ENCODE peak calls at places on chromosome 19, in ten cellular contexts. P is WTC11, D is fibroblast of lung, W is cardiac muscle cell, C is fibroblast of mammary gland, J is H9, Q is mucosa of descending colon, L is heart left ventricle, B is ovary, H is astrocyte of the cerebellum. E is an unnamed sample.

GRCh38 chr19:31448221-31448657 is 99.0 kb upstream of the TSHZ3 start:
- DNase-seq in Q (peak), D (peak), W (peak), B (peak), L (peak), J (no peak), C (peak), H (no peak), P (no peak), E (peak)

GRCh38 chr19:46390121-46390858 is 23.1 kb downstream of the CCDC8 start:
- DNase-seq in W (no peak), L (peak), B (no peak), Q (no peak), P (no peak), D (no peak), J (no peak), C (no peak), H (no peak), E (no peak)

GRCh38 chr19:17385878-17386611 is 8.0 kb downstream of the CCDC194 start:
- DNase-seq in Q (peak), L (peak), H (no peak), B (peak), D (peak), J (peak), W (peak), C (peak), P (peak), E (no peak)

GRCh38 chr19:22263121-22263520 is 23.1 kb upstream of the ZNF729 start:
- DNase-seq in J (no peak), C (no peak), Q (no peak), H (no peak), D (no peak), W (no peak), B (no peak), P (no peak), L (no peak), E (no peak)

GRCh38 chr19:6801397-6802086 is 29.0 kb downstream of the VAV1 start:
- DNase-seq in W (peak), D (no peak), J (peak), L (peak), P (peak), C (no peak), H (no peak), B (peak), Q (peak), E (no peak)

GRCh38 chr19:30795727-30796126 is 423.5 kb downstream of the ZNF536 start:
- DNase-seq in W (no peak), P (no peak), L (no peak), H (no peak), B (no peak), Q (no peak), D (no peak), J (no peak), C (no peak), E (no peak)

GRCh38 chr19:30780032-30780431 is 407.8 kb downstream of the ZNF536 start:
- DNase-seq in H (no peak), Q (no peak), D (no peak), B (no peak), C (peak), W (no peak), L (no peak), J (no peak), P (no peak), E (no peak)

GRCh38 chr19:19361075-19361594 is 40.5 kb downstream of the MAU2 start:
- DNase-seq in P (peak), B (peak), C (peak), W (peak), L (peak), Q (peak), J (peak), H (peak), D (peak), E (peak)

GRCh38 chr19:29577662-29577963 is 28.5 kb upstream of the POP4 start:
- DNase-seq in C (no peak), W (no peak), J (peak), H (no peak), L (no peak), P (no peak), D (no peak), Q (no peak), B (no peak), E (no peak)

GRCh38 chr19:588758-589692 is 656 bp upstream of the HCN2 start:
- DNase-seq in W (no peak), J (peak), P (no peak), C (no peak), Q (no peak), B (no peak), H (no peak), D (no peak), L (peak), E (no peak)

GRCh38 chr19:41223431-41224234 is 4.6 kb downstream of the AXL start:
- DNase-seq in C (peak), B (peak), D (peak), H (peak), L (peak), J (peak), W (peak), P (peak), Q (no peak), E (no peak)

GRCh38 chr19:46990998-46991676 is 28.5 kb upstream of the NPAS1 start:
- DNase-seq in L (peak), B (peak), Q (peak), J (peak), C (peak), W (peak), H (peak), D (peak), P (peak), E (peak)

GRCh38 chr19:45448887-45449299 is 18.9 kb upstream of the FOSB start:
- DNase-seq in H (no peak), L (no peak), C (no peak), P (no peak), J (no peak), Q (peak), D (no peak), W (peak), B (no peak), E (no peak)

GRCh38 chr19:2977686-2978466 is 512 bp downstream of the TLE6 start:
- DNase-seq in L (no peak), J (no peak), P (no peak), C (no peak), Q (no peak), H (no peak), D (no peak), W (no peak), B (no peak), E (no peak)

GRCh38 chr19:4504874-4505569 is 13.3 kb downstream of the PLIN4 start:
- DNase-seq in L (no peak), B (peak), D (no peak), C (peak), H (no peak), P (no peak), Q (no peak), W (no peak), J (no peak), E (no peak)

GRCh38 chr19:3932931-3933810 is at the start of gene NMRK2:
- DNase-seq in J (peak), H (no peak), L (peak), C (no peak), W (no peak), P (peak), Q (no peak), B (no peak), D (no peak), E (no peak)

GRCh38 chr19:32901504-32902161 is 32.1 kb upstream of the SLC7A9 start:
- DNase-seq in J (no peak), D (no peak), P (no peak), B (no peak), C (no peak), W (no peak), H (no peak), L (no peak), Q (no peak), E (no peak)

GRCh38 chr19:42292042-42292960 is 9.6 kb upstream of the PRR19 start:
- DNase-seq in Q (no peak), B (no peak), J (no peak), H (no peak), P (no peak), L (no peak), W (no peak), D (no peak), C (no peak), E (no peak)

GRCh38 chr19:32397736-32398135 is 7.8 kb upstream of the DPY19L3 start:
- DNase-seq in P (no peak), L (no peak), J (no peak), C (peak), B (no peak), Q (no peak), H (peak), D (peak), W (peak), E (peak)

GRCh38 chr19:5103061-5103701 is 134.3 kb downstream of the KDM4B start:
- DNase-seq in Q (no peak), H (peak), B (no peak), P (no peak), L (peak), C (peak), J (no peak), W (peak), D (peak), E (no peak)

GRCh38 chr19:45152504-45153338 is 8.1 kb downstream of the NKPD1 start:
- DNase-seq in P (peak), B (peak), C (peak), Q (peak), H (no peak), W (peak), D (peak), L (peak), J (peak), E (no peak)

GRCh38 chr19:11373166-11373884 is 1.1 kb upstream of the SWSAP1 start:
- DNase-seq in W (peak), P (peak), B (no peak), L (no peak), J (peak), Q (peak), D (no peak), H (no peak), C (no peak), E (no peak)

GRCh38 chr19:53553865-53554791 is 16.2 kb downstream of the ZNF331 start:
- DNase-seq in D (peak), P (peak), J (no peak), H (peak), C (peak), W (peak), Q (peak), B (peak), L (peak), E (peak)

GRCh38 chr19:4807188-4807587 is 15.7 kb downstream of the FEM1A start:
- DNase-seq in L (peak), B (no peak), P (no peak), Q (no peak), W (no peak), D (no peak), C (no peak), H (no peak), J (no peak), E (no peak)

GRCh38 chr19:572891-573825 is 762 bp downstream of the BSG start:
- DNase-seq in B (peak), L (peak), P (no peak), Q (peak), J (peak), D (peak), C (peak), H (no peak), W (peak), E (no peak)

GRCh38 chr19:900302-901111 is 7.2 kb downstream of the RNU6-9 start:
- DNase-seq in Q (peak), H (no peak), B (no peak), C (no peak), L (no peak), D (no peak), P (peak), J (peak), W (no peak), E (no peak)

GRCh38 chr19:3095375-3096191 is 1.4 kb downstream of the GNA11 start:
- DNase-seq in J (peak), Q (peak), H (no peak), W (no peak), C (no peak), L (no peak), P (peak), D (no peak), B (no peak), E (no peak)

GRCh38 chr19:17209126-17210036 is 5.8 kb upstream of the USE1 start:
- DNase-seq in Q (peak), H (no peak), J (peak), B (no peak), L (no peak), W (peak), P (peak), D (peak), C (peak), E (no peak)

GRCh38 chr19:28414748-28415147 is 798.2 kb downstream of the UQCRFS1 start:
- DNase-seq in P (no peak), D (no peak), L (no peak), H (no peak), J (no peak), W (no peak), B (no peak), C (no peak), Q (no peak), E (no peak)

GRCh38 chr19:45019187-45019586 is 17.9 kb downstream of the RELB start:
- DNase-seq in H (no peak), Q (no peak), D (no peak), P (no peak), W (no peak), J (no peak), B (no peak), L (no peak), C (no peak), E (no peak)

GRCh38 chr19:54106716-54107115 is 4.1 kb downstream of the NDUFA3 start:
- DNase-seq in J (no peak), D (no peak), W (no peak), L (no peak), H (no peak), P (no peak), B (no peak), Q (no peak), C (no peak), E (no peak)

GRCh38 chr19:28446511-28446910 is 766.4 kb downstream of the UQCRFS1 start:
- DNase-seq in P (peak), H (no peak), D (no peak), C (no peak), Q (no peak), L (no peak), W (no peak), B (no peak), J (peak), E (no peak)

GRCh38 chr19:29320611-29321010 is 107.7 kb upstream of the UQCRFS1 start:
- DNase-seq in H (no peak), P (no peak), C (no peak), L (no peak), W (no peak), B (no peak), D (no peak), Q (no peak), J (peak), E (no peak)

GRCh38 chr19:32318884-32319520 is 26.4 kb upstream of the ZNF507 start:
- DNase-seq in D (no peak), B (no peak), P (peak), L (no peak), Q (peak), C (no peak), J (peak), W (no peak), H (no peak), E (no peak)

GRCh38 chr19:51807111-51807701 is 12.2 kb downstream of the FPR3 start:
- DNase-seq in J (peak), D (no peak), H (no peak), P (peak), L (no peak), W (peak), C (peak), B (no peak), Q (peak), E (no peak)

GRCh38 chr19:20325151-20325550 is 158.1 kb downstream of the ZNF486 start:
- DNase-seq in C (no peak), D (no peak), L (no peak), H (no peak), Q (no peak), J (no peak), B (no peak), W (no peak), P (no peak), E (no peak)

GRCh38 chr19:18173572-18174294 is at the start of gene IFI30:
- DNase-seq in H (no peak), C (peak), Q (peak), D (no peak), L (peak), J (peak), W (peak), P (peak), B (peak), E (no peak)

GRCh38 chr19:11279505-11280236 is 16.3 kb upstream of the TSPAN16 start:
- DNase-seq in B (no peak), Q (no peak), C (no peak), H (peak), P (no peak), J (no peak), L (no peak), D (no peak), W (no peak), E (no peak)

GRCh38 chr19:16381756-16382401 is 57.3 kb downstream of the KLF2 start:
- DNase-seq in D (peak), J (no peak), C (peak), L (peak), W (peak), Q (no peak), P (no peak), H (no peak), B (peak), E (no peak)

GRCh38 chr19:39196320-39196719 is 444 bp upstream of the NCCRP1 start:
- DNase-seq in B (no peak), C (no peak), P (no peak), D (no peak), W (no peak), Q (no peak), J (no peak), H (no peak), L (no peak), E (no peak)

GRCh38 chr19:39196860-39197562 is at the start of gene NCCRP1:
- DNase-seq in L (no peak), B (no peak), J (peak), C (no peak), H (no peak), D (no peak), P (peak), Q (no peak), W (no peak), E (no peak)

GRCh38 chr19:39199025-39199424 is 2.3 kb downstream of the NCCRP1 start:
- DNase-seq in C (peak), L (no peak), W (peak), B (peak), H (no peak), D (peak), J (peak), P (peak), Q (no peak), E (peak)

GRCh38 chr19:39195755-39196154 is 1.0 kb upstream of the NCCRP1 start:
- DNase-seq in B (no peak), D (no peak), L (no peak), Q (no peak), P (no peak), W (no peak), C (no peak), J (no peak), H (no peak), E (no peak)

GRCh38 chr19:39197808-39198207 is 1.0 kb downstream of the NCCRP1 start:
- DNase-seq in B (no peak), C (no peak), H (no peak), Q (no peak), J (no peak), D (no peak), W (no peak), P (peak), L (no peak), E (no peak)
- TF ChIP-seq CTCF in B (no peak), C (peak), H (no peak), Q (no peak), J (peak), D (no peak), W (no peak), P (no peak), L (no peak), E (no peak)

GRCh38 chr19:55172741-55173140 is 6.3 kb upstream of the DNAAF3 start:
- DNase-seq in J (no peak), B (no peak), Q (no peak), H (no peak), W (peak), L (no peak), C (peak), D (peak), P (no peak), E (no peak)
- TF ChIP-seq CTCF in J (no peak), B (no peak), Q (no peak), H (no peak), W (no peak), L (no peak), C (no peak), D (no peak), P (no peak), E (no peak)

GRCh38 chr19:15112385-15112784 is 5.2 kb downstream of the SYDE1 start:
- DNase-seq in J (peak), Q (no peak), B (no peak), C (no peak), L (no peak), D (no peak), P (peak), W (no peak), H (no peak), E (no peak)
- TF ChIP-seq CTCF in J (no peak), Q (no peak), B (no peak), C (no peak), L (no peak), D (no peak), P (peak), W (no peak), H (peak), E (no peak)

DNA sequence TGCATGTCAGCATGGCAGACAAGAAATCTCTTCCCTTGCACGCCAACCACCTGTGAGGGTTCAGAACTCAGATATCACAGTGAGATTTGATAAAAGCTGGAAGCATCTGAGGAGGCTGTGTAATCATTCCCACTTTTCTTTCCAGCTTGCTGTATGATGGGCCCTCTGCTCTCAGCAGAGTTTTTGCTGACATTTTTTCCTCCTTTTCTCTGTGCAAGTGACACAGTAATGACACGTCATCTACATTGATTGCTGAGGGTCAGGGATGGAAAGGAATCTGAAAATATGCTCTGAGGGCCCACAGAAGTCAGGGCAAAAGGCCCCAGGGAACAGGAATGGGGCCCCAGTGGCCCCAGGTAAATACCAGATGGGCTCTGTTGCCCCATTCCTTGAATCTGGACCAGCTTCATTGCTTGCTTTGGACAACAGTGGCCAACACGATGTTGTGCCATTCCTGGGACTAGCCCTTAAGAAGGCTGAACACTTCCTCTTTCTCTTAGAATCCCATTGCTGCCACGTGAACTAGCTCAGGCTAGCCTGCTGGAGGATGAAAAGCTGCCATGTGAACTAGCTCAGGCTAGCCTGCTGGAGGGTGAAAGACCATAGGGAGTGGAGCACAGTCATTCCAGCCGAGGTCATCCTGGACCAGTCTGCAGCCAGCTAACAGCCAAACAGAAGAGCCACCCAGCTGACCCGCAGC is 68.2 kb downstream of the CACNA1A start:
- DNase-seq in W (no peak), H (no peak), B (no peak), P (no peak), D (no peak), Q (no peak), J (no peak), L (no peak), C (no peak), E (no peak)
- TF ChIP-seq CTCF in W (no peak), H (no peak), B (no peak), P (no peak), D (no peak), Q (no peak), J (no peak), L (no peak), C (no peak), E (no peak)

DNA sequence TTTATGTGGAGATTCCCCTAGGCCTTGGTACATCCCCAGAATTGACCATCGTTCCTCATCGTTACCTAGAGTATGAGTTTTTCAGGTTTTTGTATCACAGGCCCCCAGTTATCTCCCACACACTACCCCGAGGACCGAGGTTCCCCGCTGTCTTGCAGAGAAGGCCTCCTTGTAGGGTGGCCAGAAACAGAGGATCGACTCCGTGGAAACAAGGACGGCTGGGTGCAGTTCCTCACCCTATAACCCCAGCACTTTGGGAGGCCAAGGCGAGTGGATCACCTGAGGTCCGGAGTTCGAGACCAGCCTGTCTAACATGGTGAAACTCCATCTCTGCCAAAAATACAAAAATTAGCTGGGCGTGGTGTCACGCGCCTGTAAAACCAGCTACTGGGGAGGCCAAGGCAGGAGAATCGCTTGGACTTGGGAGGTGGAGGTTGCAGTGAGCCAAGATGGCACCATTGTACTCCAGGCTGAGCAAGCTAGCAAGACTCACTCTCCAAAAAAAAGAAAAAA is 720 bp downstream of the ADAT3 start:
- DNase-seq in Q (no peak), P (no peak), D (no peak), W (no peak), B (no peak), J (no peak), L (no peak), H (no peak), C (no peak), E (no peak)
- TF ChIP-seq CTCF in Q (no peak), P (no peak), D (no peak), W (no peak), B (no peak), J (no peak), L (no peak), H (no peak), C (no peak), E (no peak)

GRCh38 chr19:55811340-55811739 is 20.5 kb downstream of the NLRP11 start:
- DNase-seq in B (no peak), H (no peak), J (no peak), Q (no peak), W (no peak), P (no peak), D (no peak), L (no peak), C (no peak), E (no peak)
- TF ChIP-seq CTCF in B (no peak), H (no peak), J (no peak), Q (no peak), W (no peak), P (no peak), D (no peak), L (no peak), C (no peak), E (no peak)

E was measured in AG09319.